ENCODE peak calls at places on chromosomes 7 and 10, in ten cellular contexts. A, X, V, Q, L, O, T, J, I and U are unnamed samples.

GRCh38 chr10:4807803-4808507 is 18.1 kb upstream of the AKR1E2 start:
- DNase-seq in O (no peak), Q (no peak), X (peak; percentile 89), A (peak; percentile 66), I (no peak), J (no peak), V (no peak), T (peak; percentile 86), L (no peak), U (no peak)

GRCh38 chr10:121754667-121755066 is 156.4 kb upstream of the FGFR2 start:
- DNase-seq in T (no peak), J (no peak), V (no peak), L (no peak), Q (no peak), O (no peak), A (no peak), I (no peak), X (no peak), U (no peak)

GRCh38 chr7:54956021-54956420 is 62.8 kb upstream of the EGFR start:
- DNase-seq in J (no peak), Q (no peak), T (no peak), I (no peak), V (no peak), A (no peak), O (no peak), L (no peak), X (no peak), U (no peak)

GRCh38 chr10:35752469-35753450 is 110.7 kb upstream of the FZD8 start:
- DNase-seq in V (no peak), O (no peak), J (no peak), T (no peak), L (peak; percentile 24), A (no peak), X (no peak), Q (no peak), I (no peak), U (no peak)

GRCh38 chr7:106278695-106279094 is 6.1 kb downstream of the NAMPT start:
- DNase-seq in L (no peak), X (no peak), T (no peak), J (no peak), V (no peak), Q (no peak), A (no peak), I (no peak), O (no peak), U (no peak)

GRCh38 chr7:20222219-20222828 is 5.1 kb upstream of the MACC1 start:
- DNase-seq in T (no peak), J (no peak), Q (no peak), L (no peak), X (no peak), O (no peak), V (no peak), A (no peak), I (no peak), U (no peak)

GRCh38 chr7:140212100-140212881 is 35.5 kb upstream of the KDM7A start:
- DNase-seq in T (peak; percentile 32), J (no peak), O (no peak), I (no peak), X (peak; percentile 65), L (no peak), A (no peak), V (no peak), Q (no peak), U (no peak)

GRCh38 chr10:20846263-20846662 is 50.8 kb downstream of the NEBL start:
- DNase-seq in J (no peak), A (no peak), V (no peak), O (no peak), T (no peak), L (no peak), Q (no peak), I (no peak), X (no peak), U (no peak)

GRCh38 chr7:46705416-46706255 is 784.6 kb upstream of the IGFBP3 start:
- DNase-seq in A (no peak), T (peak; percentile 57), V (no peak), I (no peak), X (peak; percentile 38), L (no peak), J (no peak), O (no peak), Q (no peak), U (no peak)

GRCh38 chr7:125516194-125516593 is 586.6 kb upstream of the POT1 start:
- DNase-seq in L (no peak), V (no peak), A (no peak), T (no peak), J (no peak), X (no peak), I (no peak), Q (no peak), O (no peak), U (no peak)

GRCh38 chr10:62761115-62761514 is 43.4 kb upstream of the ADO start:
- DNase-seq in V (no peak), J (no peak), I (peak; percentile 15), T (no peak), L (no peak), A (no peak), X (no peak), Q (no peak), O (no peak), U (no peak)

GRCh38 chr7:49333180-49333881 is 409.0 kb downstream of the CDC14C start:
- DNase-seq in I (no peak), Q (no peak), T (no peak), L (no peak), X (no peak), O (no peak), A (no peak), J (no peak), V (no peak), U (no peak)

GRCh38 chr10:78777466-78778256 is 291.1 kb upstream of the ZMIZ1 start:
- DNase-seq in I (no peak), O (no peak), J (no peak), T (peak; percentile 57), Q (no peak), A (no peak), L (peak; percentile 42), V (peak; percentile 78), X (peak; percentile 65), U (peak; percentile 57)

GRCh38 chr7:92997144-92997543 is 120.6 kb downstream of the SAMD9 start:
- DNase-seq in Q (no peak), X (no peak), A (no peak), T (no peak), V (no peak), O (no peak), L (no peak), I (no peak), J (no peak), U (no peak)

GRCh38 chr10:103457176-103457712 is 1.5 kb downstream of the CALHM1 start:
- DNase-seq in A (no peak), I (no peak), T (no peak), L (no peak), X (no peak), J (no peak), V (no peak), O (no peak), Q (no peak), U (no peak)
- H3K27ac ChIP-seq in A (no peak overlapping the region), I (no peak overlapping the region), T (no peak overlapping the region), L (no peak overlapping the region), X (no peak overlapping the region), J (no peak overlapping the region), V (no peak overlapping the region), O (no peak overlapping the region), Q (no peak overlapping the region), U (no peak overlapping the region)

DNA sequence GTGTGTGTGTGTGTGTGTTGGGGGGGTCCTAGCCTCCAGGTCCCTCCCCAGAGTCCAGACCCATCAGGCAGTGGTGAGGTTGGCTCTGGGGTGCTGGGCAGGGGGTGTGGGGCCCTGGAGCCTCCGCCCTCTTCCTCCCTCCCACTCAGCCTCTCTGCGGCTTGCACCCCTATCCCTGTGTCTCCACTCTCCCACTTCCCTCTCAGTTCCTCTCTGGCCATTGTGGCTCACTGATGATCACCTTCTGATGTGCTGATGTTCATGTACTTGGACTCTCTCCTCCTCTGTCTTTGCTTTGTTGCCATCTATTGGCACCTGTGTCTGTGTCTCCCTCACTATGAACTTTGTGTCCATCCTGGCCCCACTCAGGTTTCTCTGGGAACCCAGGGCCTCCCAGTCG is 298.8 kb downstream of the ZEB1 start:
- DNase-seq in Q (no peak), L (no peak), V (no peak), J (no peak), T (no peak), O (no peak), I (no peak), A (no peak), X (no peak), U (no peak)
- H3K27ac ChIP-seq in Q (no peak overlapping the region), L (no peak overlapping the region), V (no peak overlapping the region), J (no peak overlapping the region), T (no peak overlapping the region), O (no peak overlapping the region), I (no peak overlapping the region), A (no peak overlapping the region), X (no peak overlapping the region), U (no peak overlapping the region)

DNA sequence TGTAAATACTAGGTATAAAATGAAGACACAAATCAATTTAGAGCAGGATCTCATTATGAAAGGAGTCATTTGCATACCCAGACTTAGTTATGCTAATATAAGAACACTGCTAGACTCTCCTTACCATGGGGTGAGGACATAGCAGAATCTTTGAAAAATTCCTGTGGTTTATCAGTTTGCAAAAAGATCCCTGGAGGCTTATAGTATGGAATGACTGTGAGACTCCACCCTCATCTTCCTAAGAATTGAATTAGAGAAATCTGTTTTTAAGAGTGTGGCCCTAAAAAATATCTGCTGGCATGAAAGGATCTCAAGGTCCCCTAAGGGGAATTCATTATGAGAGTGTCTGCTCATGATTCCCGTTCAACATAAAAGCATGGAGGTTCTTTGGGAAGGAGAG is 63.2 kb downstream of the WNT2 start:
- DNase-seq in T (peak; percentile 53), Q (no peak), I (no peak), J (no peak), X (peak; percentile 84), A (no peak), L (no peak), V (no peak), O (no peak), U (no peak)
- H3K27ac ChIP-seq in T (peak overlapping the region; percentile 57), Q (no peak overlapping the region), I (no peak overlapping the region), J (no peak overlapping the region), X (no peak overlapping the region), A (no peak overlapping the region), L (no peak overlapping the region), V (no peak overlapping the region), O (no peak overlapping the region), U (no peak overlapping the region)

GRCh38 chr7:40828686-40829085 is 693.9 kb downstream of the SUGCT start:
- DNase-seq in T (no peak), O (no peak), A (no peak), X (no peak), I (no peak), Q (no peak), J (no peak), V (no peak), L (no peak), U (no peak)

GRCh38 chr7:40829201-40829600 is 694.4 kb downstream of the SUGCT start:
- DNase-seq in I (no peak), J (no peak), T (no peak), V (no peak), O (no peak), A (no peak), X (no peak), Q (no peak), L (no peak), U (no peak)

GRCh38 chr7:40824461-40824860 is 689.7 kb downstream of the SUGCT start:
- DNase-seq in O (no peak), J (no peak), A (no peak), I (no peak), X (no peak), L (no peak), Q (no peak), V (no peak), T (peak; percentile 11), U (no peak)

GRCh38 chr7:40827217-40828085 is 692.6 kb downstream of the SUGCT start:
- DNase-seq in L (peak; percentile 23), I (peak; percentile 16), T (no peak), O (peak; percentile 55), Q (no peak), A (no peak), X (peak; percentile 58), V (no peak), J (no peak), U (no peak)

GRCh38 chr7:40826419-40827216 is 691.8 kb downstream of the SUGCT start:
- DNase-seq in J (no peak), O (peak; percentile 42), A (no peak), X (peak; percentile 54), L (no peak), V (no peak), T (peak; percentile 73), I (peak; percentile 49), Q (no peak), U (no peak)
- H3K27ac ChIP-seq in J (no peak overlapping the region), O (peak overlapping the region; percentile 84), A (no peak overlapping the region), X (peak overlapping the region; percentile 69), L (no peak overlapping the region), V (no peak overlapping the region), T (peak overlapping the region; percentile 85), I (peak overlapping the region; percentile 36), Q (peak overlapping the region; percentile 11), U (no peak overlapping the region)